ENCODE peak calls at places on chromosomes 5 and 9, in five cellular contexts. M is T1000, R is psoas muscle, H is WTC11, E is HuH-7. F is an unnamed sample.

GRCh38 chr9:89496645-89497044 is 1.3 kb downstream of the SEMA4D start:
- DNase-seq in M (no peak), R (no peak), H (no peak), E (no peak), F (no peak)

GRCh38 chr9:127884427-127884911 is 7.0 kb upstream of the AK1 start:
- DNase-seq in M (no peak), R (peak), H (no peak), E (no peak), F (no peak)

GRCh38 chr9:109022909-109023308 is 9.6 kb upstream of the CTNNAL1 start:
- DNase-seq in M (no peak), R (no peak), H (no peak), E (no peak), F (no peak)

GRCh38 chr9:98838155-98838904 is 30.9 kb downstream of the GALNT12 start:
- DNase-seq in M (no peak), R (no peak), H (no peak), E (no peak), F (no peak)

GRCh38 chr9:112332977-112333638 is at the start of gene PTBP3:
- DNase-seq in M (peak), R (peak), H (peak), E (peak), F (peak)

GRCh38 chr9:136438909-136439549 is 616 bp downstream of the INPP5E start:
- DNase-seq in M (no peak), R (no peak), H (peak), E (peak), F (peak)

GRCh38 chr9:87675466-87675865 is 50.5 kb upstream of the CTSL start:
- DNase-seq in M (no peak), R (no peak), H (no peak), E (no peak), F (no peak)

GRCh38 chr5:68911840-68912690 is 181.7 kb upstream of the SLC30A5 start:
- DNase-seq in M (no peak), R (peak), H (no peak), E (no peak), F (no peak)

GRCh38 chr5:119330367-119331183 is 25.2 kb upstream of the TNFAIP8 start:
- DNase-seq in M (no peak), R (no peak), H (no peak), E (no peak), F (no peak)

GRCh38 chr5:139642213-139642612 is 5.9 kb upstream of the CXXC5 start:
- DNase-seq in M (no peak), R (no peak), H (no peak), E (peak), F (no peak)

GRCh38 chr5:173486355-173486754 is 130.1 kb downstream of the BOD1 start:
- DNase-seq in M (no peak), R (no peak), H (no peak), E (no peak), F (no peak)

GRCh38 chr9:98099898-98100297 is 19.1 kb downstream of the TRIM14 start:
- DNase-seq in M (no peak), R (no peak), H (no peak), E (no peak), F (no peak)

GRCh38 chr5:130885027-130885426 is 280.0 kb downstream of the HINT1 start:
- DNase-seq in M (no peak), R (no peak), H (no peak), E (peak), F (no peak)

F was measured in activated gamma-delta T cell treated with anti-CD3 and anti-CD28 coated beads, Interleukin-2, amount 50 U/mL, for 16 hours.